ENCODE peak calls at places on chromosome 19, in eight cellular contexts. R, U, D, K, V, O, A and N are unnamed samples.

GRCh38 chr19:34806976-34807860 is 34.2 kb upstream of the ZNF599 start:
- DNase-seq in K (no peak), R (peak), O (no peak), V (no peak), U (no peak), D (no peak), A (no peak), N (no peak)

GRCh38 chr19:48556163-48556562 is 4.2 kb downstream of the SULT2B1 start:
- DNase-seq in V (no peak), D (no peak), A (no peak), R (peak), U (no peak), K (peak), O (peak), N (no peak)

GRCh38 chr19:33444993-33445751 is 71.7 kb downstream of the CEBPG start:
- DNase-seq in O (no peak), V (no peak), R (no peak), A (peak), D (no peak), K (no peak), U (no peak), N (no peak)

GRCh38 chr19:19489804-19490204 is 25.5 kb downstream of the TSSK6 start:
- DNase-seq in O (no peak), U (peak), A (peak), V (no peak), D (no peak), K (no peak), R (no peak), N (no peak)

GRCh38 chr19:5345895-5346386 is 5.3 kb upstream of the PTPRS start:
- DNase-seq in U (no peak), A (no peak), R (peak), D (peak), K (no peak), V (no peak), O (peak), N (peak)

GRCh38 chr19:33005440-33005839 is 33.4 kb downstream of the FAAP24 start:
- DNase-seq in U (no peak), K (no peak), V (no peak), O (no peak), D (no peak), A (no peak), R (peak), N (peak)

GRCh38 chr19:55270172-55270942 is 9.6 kb downstream of the HSPBP1 start:
- DNase-seq in O (no peak), R (no peak), U (no peak), D (no peak), K (no peak), A (no peak), V (no peak), N (no peak)

GRCh38 chr19:55041627-55042343 is 3.7 kb upstream of the GP6 start:
- DNase-seq in A (no peak), O (no peak), U (no peak), K (no peak), V (no peak), D (no peak), R (no peak), N (no peak)

GRCh38 chr19:14385492-14385891 is 4.2 kb downstream of the ADGRE5 start:
- DNase-seq in D (no peak), K (no peak), U (no peak), A (no peak), R (no peak), O (no peak), V (no peak), N (no peak)

GRCh38 chr19:900302-901111 is 7.2 kb downstream of the RNU6-9 start:
- DNase-seq in D (no peak), U (no peak), K (no peak), V (no peak), R (peak), O (no peak), A (peak), N (peak)

GRCh38 chr19:408441-409005 is 424 bp downstream of the C2CD4C start:
- DNase-seq in U (no peak), O (no peak), A (peak), K (no peak), R (no peak), V (no peak), D (no peak), N (peak)

GRCh38 chr19:31073485-31074221 is 275.6 kb downstream of the TSHZ3 start:
- DNase-seq in A (no peak), R (no peak), U (no peak), D (no peak), V (no peak), K (no peak), O (no peak), N (peak)

GRCh38 chr19:56885173-56885679 is 44.7 kb upstream of the PEG3 start:
- DNase-seq in R (no peak), O (no peak), K (no peak), U (no peak), V (no peak), A (no peak), D (no peak), N (no peak)

GRCh38 chr19:54684537-54684936 is 21.8 kb downstream of the LILRB4 start:
- DNase-seq in K (no peak), D (no peak), R (peak), U (no peak), V (no peak), A (no peak), O (no peak), N (peak)

GRCh38 chr19:48962029-48962848 is 2.9 kb upstream of the FTL start:
- DNase-seq in K (peak), D (no peak), O (peak), R (peak), U (peak), A (peak), V (peak), N (no peak)

GRCh38 chr19:42380155-42380554 is 9.9 kb downstream of the CNFN start:
- DNase-seq in R (no peak), A (no peak), D (no peak), O (no peak), U (no peak), V (no peak), K (no peak), N (no peak)

GRCh38 chr19:5867201-5868136 is 2.9 kb downstream of the FUT5 start:
- DNase-seq in V (no peak), D (no peak), O (no peak), A (no peak), K (no peak), R (no peak), U (no peak), N (no peak)

DNA sequence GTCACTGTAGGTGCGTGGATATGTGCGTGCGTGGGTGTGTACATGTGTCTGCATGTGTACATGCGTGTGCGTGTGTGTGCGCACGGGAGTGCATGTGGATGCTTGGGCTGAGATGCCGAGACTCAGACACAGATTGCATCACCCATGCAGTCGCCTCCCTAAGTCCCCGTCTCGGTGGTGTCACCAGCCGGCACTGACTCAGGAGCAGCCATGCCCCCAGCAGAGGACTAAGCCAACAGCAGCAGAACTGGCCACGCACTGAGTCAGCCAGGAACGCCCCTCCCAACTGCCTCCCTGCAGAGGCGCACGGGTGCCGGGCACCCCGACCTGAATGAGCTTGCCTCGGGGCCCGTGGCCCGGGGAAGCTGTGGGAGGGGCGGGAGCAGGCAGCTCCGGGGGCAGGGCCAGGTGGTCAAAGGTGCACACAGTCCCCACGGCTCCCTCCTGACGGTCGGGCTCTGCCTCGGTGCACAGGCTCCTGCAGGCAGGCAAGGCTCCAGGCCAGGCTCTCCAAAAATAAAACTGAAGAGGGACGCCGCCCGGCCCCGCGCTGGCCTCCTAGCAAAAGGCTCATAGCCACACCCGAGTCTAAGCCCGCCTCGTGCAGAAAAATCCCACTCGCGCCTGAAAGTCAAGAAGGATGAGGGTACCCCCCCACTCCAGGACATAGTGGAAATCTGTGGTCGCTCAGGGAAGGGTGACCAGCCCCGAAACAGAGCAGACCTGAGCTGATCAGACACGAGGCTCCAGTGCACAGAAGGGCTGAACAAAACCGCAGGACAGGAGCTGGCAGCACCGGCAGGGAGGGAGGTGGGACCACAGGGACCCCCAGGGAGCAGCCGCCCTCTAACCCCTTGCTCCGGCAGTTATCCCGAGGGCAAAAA is 49.2 kb downstream of the GADD45B start:
- DNase-seq in U (no peak), A (peak), D (no peak), V (no peak), O (peak), K (no peak), R (peak), N (peak)
- H3K4me3 ChIP-seq in U (no peak), A (peak), D (no peak), V (peak), O (no peak), K (peak), R (peak), N (peak)

DNA sequence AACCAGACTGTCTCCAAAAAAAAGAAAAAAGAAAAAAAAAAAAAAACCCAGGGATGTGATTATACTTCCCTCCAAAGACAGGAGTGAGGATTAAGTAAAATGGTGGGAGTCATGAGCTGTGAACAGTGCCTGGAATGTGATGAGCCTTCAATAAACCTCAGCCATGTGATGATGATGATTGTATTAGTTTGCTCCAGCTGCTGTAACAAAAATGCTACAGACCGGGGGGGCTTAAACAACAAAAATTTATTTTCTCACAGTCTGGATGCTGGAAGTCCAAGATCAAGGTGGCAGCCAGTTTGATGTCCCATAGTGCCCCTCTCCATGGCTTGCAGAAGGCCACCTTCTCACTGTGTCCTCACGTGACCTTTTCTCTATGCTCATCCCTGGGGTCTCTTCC is 8.9 kb upstream of the PVR start:
- DNase-seq in A (no peak), V (no peak), O (no peak), U (no peak), D (no peak), K (no peak), R (no peak), N (no peak)
- TF ChIP-seq CTCF in A (no peak), V (no peak), O (no peak), U (no peak), D (no peak), K (no peak), R (no peak), N (no peak)

DNA sequence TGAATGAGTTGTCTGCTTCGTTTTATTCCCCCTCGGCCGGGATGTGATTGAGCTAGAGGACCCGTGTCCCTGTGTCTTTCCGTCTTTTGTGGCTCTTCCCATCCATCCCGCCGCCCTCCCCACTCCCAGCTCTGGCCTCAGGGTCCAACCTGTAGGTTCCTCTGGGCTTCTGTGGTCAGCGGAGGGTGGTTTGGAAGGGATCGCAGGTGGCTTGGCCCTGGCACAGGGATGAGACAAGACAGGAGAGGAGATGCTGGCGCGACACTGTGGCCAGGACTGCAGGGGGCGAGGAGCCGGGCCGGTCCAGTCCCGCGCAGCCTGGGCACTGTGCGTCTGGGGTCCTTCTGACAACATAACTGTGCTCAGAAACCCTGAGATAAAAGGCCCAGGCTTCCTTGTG is 2.0 kb downstream of the EVI5L start:
- DNase-seq in D (no peak), V (no peak), A (no peak), R (no peak), O (no peak), U (no peak), K (no peak), N (no peak)
- H3K27ac ChIP-seq in D (no peak), V (no peak), A (no peak), R (no peak), O (no peak), U (no peak), K (no peak), N (no peak)

DNA sequence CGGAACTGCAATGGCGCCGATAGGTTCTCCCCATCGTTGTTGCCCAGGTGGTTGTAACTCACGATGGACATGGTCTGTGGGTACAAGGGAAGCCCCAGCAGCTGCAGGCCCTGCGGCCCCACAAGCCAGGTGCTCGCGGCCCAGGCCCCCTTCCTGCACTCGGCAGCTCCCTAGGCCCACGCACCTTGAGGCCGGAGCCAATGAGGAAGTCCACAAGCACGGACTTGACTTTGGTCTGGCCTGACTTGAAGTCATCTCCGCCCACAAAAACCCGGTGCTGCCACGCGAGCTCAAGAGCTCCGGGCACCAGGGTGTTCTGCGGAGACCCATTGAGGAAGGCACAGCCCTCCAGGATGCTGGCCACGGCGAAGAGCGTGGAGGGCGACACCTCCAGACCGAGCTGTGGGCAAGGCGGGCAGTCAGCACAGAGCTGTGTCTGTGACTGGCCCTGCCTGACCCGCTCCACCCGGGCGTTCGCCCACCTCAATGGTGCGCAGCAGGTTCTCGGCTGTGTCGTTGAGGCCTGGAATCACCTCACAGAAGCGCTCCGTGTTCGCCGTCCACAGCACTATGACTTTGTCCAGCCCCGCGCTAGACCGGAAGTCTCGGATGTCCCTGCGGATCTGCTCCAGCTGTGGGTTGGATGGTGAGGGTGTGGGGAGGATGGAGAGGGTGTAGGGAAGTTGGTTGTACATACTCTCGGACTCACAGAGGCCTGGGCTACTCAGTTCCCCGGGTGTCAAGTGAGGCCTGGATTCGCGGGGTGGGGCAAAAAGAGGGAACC is 1.9 kb downstream of the ISYNA1 start:
- DNase-seq in O (no peak), V (no peak), K (no peak), U (no peak), R (no peak), D (no peak), A (peak), N (no peak)
- H3K4me3 ChIP-seq in O (no peak), V (no peak), K (no peak), U (no peak), R (no peak), D (no peak), A (no peak), N (peak)

GRCh38 chr19:15506074-15506565 is 2.2 kb upstream of the CYP4F22 start:
- DNase-seq in A (no peak), D (no peak), O (no peak), K (no peak), V (no peak), U (no peak), R (no peak), N (no peak)
- TF ChIP-seq CTCF in A (no peak), D (no peak), O (no peak), K (no peak), V (no peak), U (no peak), R (no peak), N (no peak)

DNA sequence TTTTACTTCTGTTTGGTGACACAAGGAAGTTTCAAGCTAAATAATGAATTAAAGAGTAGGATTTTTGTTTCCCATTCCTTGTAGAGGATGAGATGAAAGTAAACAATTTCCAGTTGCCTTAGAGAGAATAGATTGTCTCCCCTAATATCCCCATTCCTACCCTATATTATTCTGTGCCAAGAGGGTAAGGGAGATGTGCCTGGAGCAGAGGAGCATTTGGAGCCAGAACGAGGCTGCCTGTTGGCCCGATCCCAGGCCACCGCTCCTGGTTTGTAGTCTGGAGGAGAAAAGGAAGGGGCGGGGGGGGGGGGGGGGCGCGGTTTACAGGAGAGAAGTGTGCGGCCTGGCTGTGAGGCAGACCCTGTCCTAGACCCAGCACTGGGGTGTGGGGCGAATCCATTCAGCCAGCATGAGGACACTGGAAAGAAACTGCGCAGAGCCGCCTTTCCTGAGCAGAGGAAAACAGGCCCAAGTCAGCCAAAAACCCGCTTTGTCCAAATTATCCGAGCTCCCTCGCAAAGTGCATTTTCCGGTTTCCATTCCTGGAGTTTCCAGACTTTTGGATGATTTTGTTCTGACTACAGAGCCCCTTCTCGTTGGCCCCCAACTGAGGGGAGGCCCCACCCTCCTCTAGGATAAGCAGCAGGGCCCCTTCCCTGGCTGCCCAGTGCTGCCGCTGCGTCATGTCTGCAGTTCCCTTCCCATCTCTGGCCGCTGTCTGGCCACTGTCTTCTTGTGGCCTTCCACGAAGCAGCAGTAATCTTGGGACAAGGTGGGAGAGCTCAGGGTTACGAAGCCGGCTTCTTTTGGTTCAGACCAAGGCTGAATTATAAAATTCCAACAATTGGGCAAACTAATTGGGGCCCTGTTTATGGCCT is 23.0 kb downstream of the NFIX start:
- DNase-seq in V (peak), U (no peak), D (no peak), R (peak), K (peak), A (peak), O (peak), N (no peak)
- H3K27ac ChIP-seq in V (peak), U (peak), D (peak), R (peak), K (peak), A (peak), O (peak), N (peak)

GRCh38 chr19:21698215-21698614 is 69.2 kb downstream of the ZNF100 start:
- DNase-seq in V (no peak), D (no peak), K (no peak), R (peak), U (no peak), A (no peak), O (peak), N (peak)

GRCh38 chr19:21697171-21697570 is 70.2 kb downstream of the ZNF100 start:
- DNase-seq in V (no peak), D (no peak), U (no peak), R (no peak), O (no peak), A (no peak), K (no peak), N (no peak)

GRCh38 chr19:21694171-21694906 is 73.0 kb downstream of the ZNF100 start:
- DNase-seq in A (no peak), D (no peak), U (no peak), O (no peak), R (no peak), K (no peak), V (no peak), N (no peak)

GRCh38 chr19:21697698-21698097 is 69.7 kb downstream of the ZNF100 start:
- DNase-seq in R (no peak), V (no peak), O (no peak), U (no peak), A (no peak), D (no peak), K (no peak), N (no peak)

GRCh38 chr19:21699197-21699596 is 68.2 kb downstream of the ZNF100 start:
- DNase-seq in R (no peak), A (no peak), U (no peak), V (no peak), D (no peak), O (no peak), K (no peak), N (no peak)
- H3K4me3 ChIP-seq in R (no peak), A (no peak), U (no peak), V (no peak), D (no peak), O (no peak), K (no peak), N (no peak)

DNA sequence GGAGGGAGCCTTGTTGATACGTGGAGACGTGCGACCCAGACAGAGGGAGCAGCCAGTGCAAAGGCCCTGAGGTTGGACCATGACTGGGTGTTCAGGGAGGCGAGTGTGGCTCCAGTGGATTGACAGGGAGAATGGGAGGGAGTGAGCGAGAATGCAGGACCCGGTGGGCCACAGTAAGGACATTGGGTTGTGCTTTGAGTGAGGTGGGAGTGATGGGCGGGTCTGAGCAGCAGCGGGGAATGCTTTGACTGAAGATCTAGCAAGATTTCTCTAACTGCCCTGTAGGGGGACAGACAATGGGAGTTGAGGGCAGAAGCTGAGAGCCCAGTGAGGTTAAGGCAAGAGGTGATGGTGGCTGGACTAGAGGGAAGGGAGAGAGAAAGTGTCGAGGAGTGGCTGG is 7.7 kb upstream of the NANOS2 start:
- DNase-seq in D (no peak), U (no peak), K (no peak), A (peak), O (no peak), R (peak), V (no peak), N (no peak)
- TF ChIP-seq CTCF in D (no peak), U (no peak), K (no peak), A (no peak), O (no peak), R (peak), V (no peak), N (peak)

DNA sequence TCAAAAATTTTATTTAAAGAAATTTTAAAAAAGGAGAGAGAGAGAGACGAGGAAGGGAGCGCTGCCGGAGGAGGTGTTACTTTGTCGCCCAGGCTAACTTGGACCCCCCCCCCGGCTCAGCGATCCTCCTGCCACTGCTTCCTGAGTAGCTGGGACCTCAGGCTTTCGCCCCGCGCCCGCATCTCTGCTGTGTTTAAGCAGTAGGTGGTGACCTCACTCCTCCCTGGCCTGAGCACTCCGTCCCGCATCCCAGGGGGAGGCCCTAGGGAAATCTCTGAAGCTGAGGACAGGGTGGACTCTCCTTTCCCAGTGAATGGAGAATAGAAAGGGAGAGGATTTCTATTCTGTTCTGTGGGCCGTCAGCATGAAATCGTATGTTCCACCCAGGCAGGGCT is 481 bp upstream of the ZNF845 start:
- DNase-seq in A (peak), U (no peak), K (peak), O (no peak), D (peak), V (peak), R (no peak), N (no peak)
- H3K27ac ChIP-seq in A (peak), U (peak), K (peak), O (peak), D (peak), V (peak), R (no peak), N (peak)